ENCODE peak calls at places on chromosomes 16 and 17, in five cellular contexts. B, I, D, M and H are unnamed samples.
A peak's percentile ranks its signal among the peaks of the same experiment; 100 is the strongest.

GRCh38 chr17:1422907-1423306 is 22.9 kb upstream of the YWHAE start:
- DNase-seq in B (no peak), D (peak; percentile 23), M (no peak), I (peak; percentile 26), H (no peak)

GRCh38 chr16:75282811-75283281 is 31.4 kb upstream of the BCAR1 start:
- DNase-seq in M (no peak), D (no peak), I (no peak), B (no peak), H (no peak)

GRCh38 chr17:82348866-82349265 is 10.2 kb upstream of the TEX19 start:
- DNase-seq in I (no peak), B (no peak), D (no peak), M (no peak), H (no peak)

GRCh38 chr16:25433388-25433787 is 175.7 kb upstream of the ZKSCAN2 start:
- DNase-seq in I (no peak), M (no peak), B (no peak), D (no peak), H (no peak)

GRCh38 chr17:51926448-51926847 is 232.1 kb downstream of the CA10 start:
- DNase-seq in D (no peak), B (no peak), I (no peak), M (no peak), H (no peak)

GRCh38 chr16:20393801-20394637 is 10.5 kb downstream of the PDILT start:
- DNase-seq in B (no peak), M (no peak), I (no peak), D (no peak), H (no peak)

GRCh38 chr17:83203073-83203471 is 123.7 kb downstream of the METRNL start:
- DNase-seq in M (peak; percentile 90), B (no peak), I (peak; percentile 91), D (peak; percentile 12), H (no peak)

GRCh38 chr17:77635176-77635575 is 323.3 kb upstream of the TNRC6C start:
- DNase-seq in I (no peak), B (no peak), M (no peak), D (no peak), H (no peak)

GRCh38 chr17:76252040-76252954 is 12.0 kb upstream of the RNF157 start:
- DNase-seq in M (peak; percentile 86), D (no peak), B (no peak), I (peak; percentile 66), H (no peak)

GRCh38 chr17:82838386-82839063 is 1.3 kb downstream of the ZNF750 start:
- DNase-seq in I (no peak), D (no peak), M (peak; percentile 90), B (no peak), H (no peak)

GRCh38 chr17:77076046-77076882 is 64.5 kb upstream of the SEC14L1 start:
- DNase-seq in D (no peak), I (no peak), M (no peak), B (no peak), H (no peak)

GRCh38 chr16:4313563-4314531 is 2.0 kb upstream of the GLIS2 start:
- DNase-seq in M (peak; percentile 58), I (no peak), D (no peak), B (peak; percentile 60), H (no peak)

GRCh38 chr17:60142872-60143499 is 6.8 kb upstream of the CA4 start:
- DNase-seq in I (peak; percentile 87), M (peak; percentile 86), B (peak; percentile 90), D (peak; percentile 47), H (no peak)

GRCh38 chr17:50212121-50212843 is 10.9 kb upstream of the COL1A1 start:
- DNase-seq in M (peak; percentile 36), I (peak; percentile 34), B (no peak), D (no peak), H (peak; percentile 53)

DNA sequence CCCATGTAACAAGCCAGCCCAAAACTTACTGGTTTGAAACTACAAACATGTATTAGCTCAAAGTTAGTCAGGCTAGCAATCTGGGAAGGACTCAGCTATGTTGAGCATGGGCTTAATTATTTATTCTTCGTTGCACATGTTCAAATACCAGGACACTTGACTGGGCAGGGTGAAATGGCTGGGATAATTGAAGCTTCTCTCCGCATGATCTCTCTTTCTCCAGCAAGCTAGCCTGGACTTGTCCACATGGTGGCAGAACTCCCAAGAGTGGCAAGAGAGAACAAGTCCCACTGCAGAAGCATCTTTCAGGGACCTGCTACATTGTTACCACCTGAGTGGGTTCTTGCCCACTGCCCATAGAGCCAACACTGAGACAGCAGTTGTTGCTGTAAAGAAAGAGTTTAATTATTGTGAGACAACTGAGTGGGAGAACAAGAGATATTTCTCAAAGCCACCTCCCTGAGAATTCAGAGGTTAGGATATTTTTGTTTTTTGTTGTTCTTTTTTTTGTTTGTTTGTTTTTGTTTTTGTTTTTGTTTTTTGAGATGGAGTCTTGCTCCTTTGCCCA is 16.8 kb upstream of the ATF7IP2 start:
- DNase-seq in M (peak; percentile 14), D (no peak), B (no peak), I (no peak), H (no peak)
- TF ChIP-seq CTCF in M (peak; percentile 7), D (no peak), B (no peak), I (no peak), H (no peak)

GRCh38 chr16:2986623-2987188 is 6.5 kb upstream of the PKMYT1 start:
- DNase-seq in M (no peak), D (no peak), I (no peak), B (no peak), H (no peak)

GRCh38 chr16:2983706-2984136 is 3.5 kb upstream of the PKMYT1 start:
- DNase-seq in B (peak; percentile 80), D (peak; percentile 44), M (peak; percentile 81), I (peak; percentile 78), H (peak; percentile 91)

GRCh38 chr16:2987286-2987685 is 7.0 kb upstream of the PKMYT1 start:
- DNase-seq in I (no peak), D (no peak), B (no peak), M (no peak), H (no peak)

GRCh38 chr16:2985893-2986355 is 5.7 kb upstream of the PKMYT1 start:
- DNase-seq in B (no peak), M (no peak), D (no peak), I (no peak), H (no peak)

GRCh38 chr16:2985457-2985856 is 5.2 kb upstream of the PKMYT1 start:
- DNase-seq in D (no peak), B (no peak), I (no peak), M (no peak), H (no peak)
- TF ChIP-seq CTCF in D (no peak), B (no peak), I (no peak), M (no peak), H (no peak)

DNA sequence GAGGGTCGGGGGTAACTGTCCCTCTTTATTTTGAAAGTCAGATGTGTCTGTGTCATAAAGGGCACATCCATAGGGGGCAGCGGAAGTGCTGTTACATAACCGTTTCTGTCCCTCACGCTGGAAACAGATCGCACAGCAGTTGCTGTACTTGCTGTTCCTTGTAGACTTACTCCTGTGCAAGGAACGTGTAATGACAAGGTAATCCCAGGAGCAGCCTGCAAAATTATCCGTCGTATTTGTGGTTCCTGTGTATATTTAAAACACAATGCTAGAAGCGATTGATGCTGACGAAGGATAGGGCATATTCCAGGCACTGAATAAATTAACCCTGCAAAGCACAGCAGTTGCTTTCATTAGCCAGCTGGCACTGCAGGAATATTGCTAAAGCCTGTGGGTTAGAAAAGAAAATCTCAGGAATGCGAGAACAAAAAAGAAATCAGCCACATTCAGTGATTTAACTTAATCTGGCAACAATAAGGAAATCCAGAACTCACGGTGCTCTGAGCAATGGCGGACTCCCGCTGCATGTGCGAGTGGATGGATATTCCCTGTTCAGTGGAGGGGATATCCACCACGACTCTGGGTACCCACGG is 76.2 kb downstream of the SPECC1 start:
- DNase-seq in B (no peak), M (peak; percentile 33), I (no peak), D (no peak), H (no peak)
- TF ChIP-seq CTCF in B (no peak), M (no peak), I (no peak), D (no peak), H (no peak)

GRCh38 chr17:48241131-48241591 is 133.6 kb downstream of the SNX11 start:
- DNase-seq in I (peak; percentile 24), M (peak; percentile 88), D (no peak), B (no peak), H (no peak)
- TF ChIP-seq CTCF in I (no peak), M (no peak), D (no peak), B (no peak), H (no peak)

DNA sequence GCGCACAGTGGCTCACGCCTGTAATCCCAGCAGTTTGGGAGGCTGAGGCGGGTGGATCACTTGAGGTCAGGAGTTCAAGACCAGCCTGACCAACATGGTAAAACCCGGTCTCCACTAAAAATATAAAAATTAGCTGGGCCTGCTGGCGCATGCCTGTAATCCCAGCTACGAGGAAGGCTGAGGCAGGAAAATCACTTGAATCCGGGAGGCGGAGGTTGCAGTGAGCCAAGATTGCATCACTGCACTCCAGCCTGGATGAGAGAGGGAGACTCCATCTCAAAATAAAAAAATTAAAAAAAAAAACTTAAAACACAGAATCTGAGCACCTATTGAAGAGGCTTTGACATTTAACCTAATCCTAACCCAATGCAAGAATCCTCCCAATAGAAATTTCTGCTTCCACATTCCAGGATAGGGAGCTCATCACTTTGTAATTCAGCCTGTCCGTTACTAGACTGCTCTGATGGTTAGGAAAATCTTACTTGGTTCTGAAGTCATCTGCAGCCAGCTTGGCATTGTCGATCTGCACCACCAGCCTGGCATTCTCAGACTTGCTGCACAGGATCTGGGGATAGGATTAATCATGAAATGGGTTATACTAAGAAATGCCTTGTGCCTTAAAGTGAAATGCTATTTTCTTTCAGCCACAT is 2.1 kb downstream of the KRT33B start:
- DNase-seq in I (no peak), B (no peak), D (no peak), M (no peak), H (no peak)
- TF ChIP-seq CTCF in I (no peak), B (no peak), D (no peak), M (no peak), H (no peak)

GRCh38 chr17:34125010-34125409 is 130.1 kb upstream of the CCL2 start:
- DNase-seq in B (no peak), M (no peak), D (no peak), I (no peak), H (no peak)
- TF ChIP-seq CTCF in B (no peak), M (no peak), D (no peak), I (no peak), H (no peak)

DNA sequence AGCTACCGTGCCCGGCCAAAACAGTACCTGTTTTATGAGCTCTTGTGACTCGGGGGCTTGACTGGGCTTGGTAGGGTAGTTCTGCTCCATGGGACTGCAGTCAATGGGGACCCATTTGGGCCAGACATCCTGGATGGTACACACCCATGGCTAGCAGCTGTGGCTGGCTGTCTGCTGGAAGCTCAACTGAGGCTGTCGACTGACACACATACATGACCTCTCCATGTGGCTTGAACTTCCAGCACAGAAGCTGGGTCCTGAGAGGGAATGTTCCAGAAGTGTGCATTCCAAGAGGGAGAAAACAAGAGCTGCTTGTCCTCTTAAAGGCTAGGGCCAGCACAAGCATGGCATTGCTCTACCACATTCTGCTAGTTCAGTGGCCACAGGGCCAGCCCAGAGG is 14.9 kb upstream of the NKD1 start:
- DNase-seq in B (no peak), I (no peak), D (no peak), M (no peak), H (peak; percentile 51)
- TF ChIP-seq CTCF in B (no peak), I (no peak), D (no peak), M (no peak), H (no peak)